ENCODE peak calls at places on chromosomes 1 and 21, in six cellular contexts. O is GM23248, J is K562, V is keratinocyte, B is astrocyte, S is H9. K is an unnamed sample.

GRCh38 chr1:166032901-166033371 is 133.9 kb downstream of the FAM78B start:
- DNase-seq in V (no peak), S (no peak), B (no peak), O (peak; percentile 1), J (no peak), K (no peak)

GRCh38 chr1:230964896-230965295 is 13.8 kb downstream of the TTC13 start:
- DNase-seq in S (no peak), O (no peak), V (no peak), J (no peak), B (no peak), K (no peak)

GRCh38 chr1:100441651-100442050 is 89.3 kb downstream of the CDC14A start:
- DNase-seq in B (no peak), S (no peak), V (no peak), O (no peak), J (no peak), K (no peak)

GRCh38 chr1:221442056-221442455 is 299.8 kb downstream of the DUSP10 start:
- DNase-seq in B (no peak), J (no peak), S (no peak), O (no peak), V (no peak), K (no peak)

GRCh38 chr21:15415541-15416261 is 314.1 kb upstream of the USP25 start:
- DNase-seq in S (no peak), B (peak; percentile 74), V (no peak), J (no peak), O (peak; percentile 28), K (no peak)

GRCh38 chr1:22332166-22332717 is 119.4 kb upstream of the ZBTB40 start:
- DNase-seq in V (no peak), O (peak; percentile 65), S (no peak), J (no peak), B (no peak), K (no peak)

GRCh38 chr1:19643113-19643512 is 998 bp upstream of the NBL1 start:
- DNase-seq in O (peak; percentile 82), B (no peak), S (no peak), J (no peak), V (peak; percentile 57), K (peak; percentile 44)

GRCh38 chr1:226525750-226526149 is 22.8 kb upstream of the STUM start:
- DNase-seq in S (no peak), B (no peak), V (no peak), O (no peak), J (no peak), K (no peak)

GRCh38 chr1:204180133-204180532 is 14.0 kb upstream of the REN start:
- DNase-seq in O (no peak), J (no peak), V (no peak), B (no peak), S (no peak), K (no peak)

GRCh38 chr1:183562701-183563100 is 27.6 kb downstream of the NCF2 start:
- DNase-seq in V (no peak), B (no peak), J (no peak), S (no peak), O (no peak), K (no peak)

GRCh38 chr21:38793926-38794713 is 11.6 kb upstream of the ETS2 start:
- DNase-seq in S (no peak), B (no peak), O (no peak), J (no peak), V (no peak), K (peak; percentile 60)

GRCh38 chr1:167617100-167617949 is 12.7 kb upstream of the RCSD1 start:
- DNase-seq in B (peak; percentile 50), O (peak; percentile 54), S (no peak), J (peak; percentile 78), V (peak; percentile 87), K (no peak)

GRCh38 chr21:35007348-35007747 is 41.8 kb downstream of the RUNX1 start:
- DNase-seq in O (no peak), J (no peak), V (no peak), S (no peak), B (no peak), K (no peak)

GRCh38 chr1:16978589-16979474 is 1.6 kb downstream of the MFAP2 start:
- DNase-seq in J (no peak), B (peak; percentile 90), V (no peak), S (no peak), O (peak; percentile 96), K (no peak)

GRCh38 chr1:99820546-99820945 is 29.6 kb upstream of the AGL start:
- DNase-seq in B (no peak), S (no peak), J (no peak), V (no peak), O (no peak), K (no peak)

GRCh38 chr1:217139513-217139912 is 416.3 kb upstream of the ESRRG start:
- DNase-seq in V (no peak), O (no peak), J (no peak), S (peak; percentile 40), B (no peak), K (no peak)

GRCh38 chr1:150363426-150364230 is at the start of gene RPRD2:
- DNase-seq in S (peak; percentile 99), B (peak; percentile 97), V (peak; percentile 98), J (peak; percentile 99), O (peak; percentile 100), K (peak; percentile 99)

GRCh38 chr1:38561699-38562098 is 297.9 kb downstream of the RRAGC start:
- DNase-seq in S (no peak), B (no peak), J (peak; percentile 66), V (no peak), O (no peak), K (no peak)

GRCh38 chr1:151720190-151720953 is 950 bp upstream of the RIIAD1 start:
- DNase-seq in S (no peak), J (no peak), O (peak; percentile 18), B (no peak), V (no peak), K (no peak)

GRCh38 chr1:41053324-41053723 is 31.8 kb upstream of the SLFNL1 start:
- DNase-seq in S (no peak), J (no peak), V (no peak), B (no peak), O (no peak), K (no peak)

GRCh38 chr1:15174615-15174983 is 21.1 kb downstream of the TMEM51 start:
- DNase-seq in J (no peak), O (no peak), S (no peak), B (no peak), V (no peak), K (no peak)

GRCh38 chr1:36400825-36401601 is 3.3 kb upstream of the LSM10 start:
- DNase-seq in J (peak; percentile 86), S (peak; percentile 97), B (no peak), O (peak; percentile 98), V (no peak), K (peak; percentile 78)

GRCh38 chr1:238406098-238406497 is 515.4 kb upstream of the ZP4 start:
- DNase-seq in O (no peak), B (no peak), S (no peak), V (no peak), J (no peak), K (no peak)

GRCh38 chr1:68600049-68600661 is 103.3 kb upstream of the DEPDC1 start:
- DNase-seq in V (no peak), B (no peak), O (peak; percentile 40), J (no peak), S (peak; percentile 53), K (no peak)

GRCh38 chr1:67695963-67696362 is 11.0 kb downstream of the GADD45A start:
- DNase-seq in V (no peak), J (no peak), O (no peak), S (no peak), B (no peak), K (no peak)

GRCh38 chr21:43006874-43007208 is 32.5 kb downstream of the PKNOX1 start:
- DNase-seq in V (no peak), J (no peak), B (no peak), S (no peak), O (no peak), K (no peak)

GRCh38 chr1:219938706-219939105 is 10.3 kb upstream of the SLC30A10 start:
- DNase-seq in J (peak; percentile 68), V (no peak), S (no peak), B (peak; percentile 56), O (peak; percentile 23), K (no peak)

DNA sequence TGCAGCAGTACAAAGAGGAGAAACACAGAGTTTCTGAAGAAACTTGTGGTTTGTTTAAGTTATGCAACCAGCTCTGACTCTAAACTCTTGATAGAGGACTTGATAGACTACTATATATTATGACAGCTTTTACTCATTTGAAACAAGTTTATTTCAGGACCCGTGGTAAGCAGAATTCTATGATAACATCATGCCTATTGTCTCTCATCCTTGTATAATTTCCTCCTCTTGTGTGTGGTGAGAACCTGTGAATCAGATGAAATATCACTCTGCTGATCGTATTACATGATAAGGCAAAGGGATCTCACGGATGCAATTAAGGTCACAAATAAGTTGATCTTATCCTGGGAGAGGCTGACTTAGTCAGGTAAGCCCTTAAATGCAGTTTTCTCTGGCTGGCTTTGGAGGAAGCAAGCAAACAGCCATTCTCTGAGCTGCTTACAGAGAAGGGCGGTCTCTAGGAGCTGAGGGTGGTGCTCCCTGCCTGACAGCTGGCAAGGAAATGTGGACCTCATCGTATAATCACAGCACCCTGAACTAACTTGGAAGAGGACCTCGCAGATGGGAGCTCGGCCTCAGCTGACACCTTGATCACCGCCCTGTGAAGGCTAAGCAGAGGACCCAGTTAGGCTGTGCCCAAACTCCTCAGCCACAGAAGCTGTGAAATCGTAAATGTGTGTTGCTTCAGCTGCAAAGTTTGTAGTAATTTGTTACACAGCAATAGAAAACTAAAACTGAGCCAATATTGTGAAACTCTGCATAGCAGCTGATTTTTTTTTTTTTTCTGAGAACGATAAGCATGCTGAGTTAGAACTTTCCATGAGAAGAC is 151.1 kb upstream of the DPT start:
- DNase-seq in S (no peak), O (peak; percentile 50), V (no peak), B (no peak), J (no peak), K (peak; percentile 93)
- H2AFZ ChIP-seq in S (no peak overlapping the region), O (peak overlapping the region; percentile 71), V (peak overlapping the region; percentile 52), B (no peak overlapping the region), J (no peak overlapping the region), K (peak overlapping the region; percentile 69)

GRCh38 chr1:214004014-214004413 is 16.2 kb downstream of the PROX1 start:
- DNase-seq in J (no peak), O (no peak), S (no peak), B (no peak), V (no peak), K (no peak)
- H3K27me3 ChIP-seq in J (no peaks in the 10 kb centered on the region), O (no peaks in the 10 kb centered on the region), S (no peaks in the 10 kb centered on the region), B (peaks cover under 1% of the 10 kb centered on the region), V (no peaks in the 10 kb centered on the region), K (no peaks in the 10 kb centered on the region)

DNA sequence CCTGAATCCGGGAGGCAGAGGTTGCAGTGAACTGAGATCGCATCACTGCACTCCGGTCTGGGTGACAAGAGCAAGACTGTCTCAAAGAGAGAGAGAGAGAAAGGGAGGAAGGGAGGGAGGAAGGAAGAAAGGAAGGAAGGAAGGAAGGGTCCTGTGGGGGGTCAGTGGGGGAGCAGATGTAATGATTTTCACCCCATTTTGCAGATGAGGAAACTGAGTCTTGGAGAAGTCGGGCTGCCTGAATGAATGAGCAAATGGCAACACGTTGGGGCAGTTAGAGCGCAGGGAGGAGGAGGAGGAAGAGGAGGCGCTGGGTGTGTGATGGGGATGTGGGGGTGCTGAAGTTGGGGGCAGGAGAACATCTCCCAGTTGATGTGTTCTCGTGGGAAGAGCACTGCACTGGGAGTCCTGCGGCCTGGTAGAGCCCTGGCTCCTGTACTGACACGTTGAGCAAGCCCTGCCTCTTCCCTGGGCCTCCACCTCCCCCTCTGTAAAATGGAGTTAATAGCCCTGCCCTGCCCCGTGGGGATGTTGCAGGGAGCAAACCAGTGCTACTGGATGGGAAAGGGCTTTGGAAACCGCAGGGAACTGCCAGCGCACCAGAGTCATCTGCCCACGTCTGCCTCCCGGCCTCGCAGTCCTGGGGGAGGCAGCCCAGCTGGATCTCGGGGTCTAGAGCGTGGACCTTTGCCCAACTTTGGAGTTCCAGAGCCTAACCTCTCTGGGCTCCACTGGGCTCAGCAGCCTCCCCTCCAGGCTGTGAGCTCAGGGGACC is 103.2 kb upstream of the CASZ1 start:
- DNase-seq in V (no peak), O (no peak), B (no peak), S (no peak), J (no peak), K (peak; percentile 79)
- H3K4me2 ChIP-seq in V (peak overlapping the region; percentile 96), O (no peak overlapping the region), B (no peak overlapping the region), S (no peak overlapping the region), J (no peak overlapping the region), K (peak overlapping the region; percentile 89)

GRCh38 chr21:45292399-45293213 is 4.9 kb upstream of the POFUT2 start:
- DNase-seq in O (peak; percentile 93), V (peak; percentile 15), S (peak; percentile 88), J (peak; percentile 90), B (peak; percentile 57), K (peak; percentile 79)
- H2AFZ ChIP-seq in O (no peak overlapping the region), V (no peak overlapping the region), S (no peak overlapping the region), J (peak overlapping the region; percentile 46), B (no peak overlapping the region), K (no peak overlapping the region)

K was measured in PC-9.